ENCODE peak calls at places on chromosomes 16 and 17, in seven cellular contexts. F is T-cell, P is tibial artery, K is SK-N-DZ, B is WTC11, W is mesenteric fat pad, C is uterus. Z is an unnamed sample.

GRCh38 chr17:1188812-1189211 is 9.0 kb upstream of the ABR start:
- DNase-seq in F (no peak), P (peak; percentile 100), K (no peak), B (no peak), W (peak; percentile 92), C (peak; percentile 91), Z (no peak)

GRCh38 chr17:80504671-80505413 is 28.4 kb upstream of the NPTX1 start:
- DNase-seq in F (no peak), P (no peak), K (no peak), B (no peak), W (no peak), C (no peak), Z (no peak)

GRCh38 chr16:12565423-12565822 is 238.3 kb downstream of the CPPED1 start:
- DNase-seq in F (no peak), P (no peak), K (no peak), B (no peak), W (no peak), C (no peak), Z (no peak)

GRCh38 chr17:30323895-30324319 is 9.9 kb downstream of the TMIGD1 start:
- DNase-seq in F (peak; percentile 31), P (peak; percentile 53), K (no peak), B (no peak), W (no peak), C (no peak), Z (no peak)

GRCh38 chr16:9302102-9302501 is 210.7 kb downstream of the HAPSTR1 start:
- DNase-seq in F (no peak), P (no peak), K (no peak), B (no peak), W (no peak), C (no peak), Z (no peak)

GRCh38 chr17:60495260-60495659 is 30.8 kb downstream of the APPBP2 start:
- DNase-seq in F (no peak), P (no peak), K (no peak), B (no peak), W (no peak), C (no peak), Z (no peak)

GRCh38 chr16:24164402-24164801 is 91.7 kb upstream of the CACNG3 start:
- DNase-seq in F (no peak), P (no peak), K (no peak), B (no peak), W (no peak), C (no peak), Z (no peak)

GRCh38 chr16:88569985-88570690 is at the start of gene ZC3H18:
- DNase-seq in F (peak; percentile 95), P (peak; percentile 92), K (peak; percentile 93), B (peak; percentile 93), W (peak; percentile 99), C (peak; percentile 98), Z (peak; percentile 62)

GRCh38 chr17:30290077-30290476 is 1.7 kb downstream of the BLMH start:
- DNase-seq in F (no peak), P (no peak), K (no peak), B (no peak), W (no peak), C (no peak), Z (no peak)

GRCh38 chr17:76783146-76783545 is 45.2 kb downstream of the MFSD11 start:
- DNase-seq in F (no peak), P (no peak), K (no peak), B (no peak), W (no peak), C (no peak), Z (no peak)

GRCh38 chr17:5785867-5786509 is 201.7 kb upstream of the NLRP1 start:
- DNase-seq in F (no peak), P (no peak), K (no peak), B (no peak), W (peak; percentile 76), C (no peak), Z (no peak)

GRCh38 chr16:63289834-63290460 is 1253.7 kb upstream of the CDH8 start:
- DNase-seq in F (no peak), P (peak; percentile 20), K (peak; percentile 70), B (peak; percentile 69), W (no peak), C (no peak), Z (no peak)

GRCh38 chr16:75486014-75486404 is 9.2 kb downstream of the CHST6 start:
- DNase-seq in F (no peak), P (no peak), K (no peak), B (no peak), W (no peak), C (no peak), Z (no peak)

GRCh38 chr17:48915459-48916282 is 7.5 kb downstream of the UBE2Z start:
- DNase-seq in F (no peak), P (peak; percentile 25), K (no peak), B (no peak), W (no peak), C (no peak), Z (no peak)

GRCh38 chr17:64780096-64781012 is 118.2 kb upstream of the SMURF2 start:
- DNase-seq in F (peak; percentile 69), P (no peak), K (no peak), B (peak; percentile 87), W (peak; percentile 89), C (peak; percentile 24), Z (no peak)

GRCh38 chr16:72637306-72637705 is 410.6 kb downstream of the ZFHX3 start:
- DNase-seq in F (no peak), P (no peak), K (no peak), B (no peak), W (no peak), C (no peak), Z (no peak)

GRCh38 chr16:2095315-2095853 is 40.3 kb downstream of the PKD1 start:
- DNase-seq in F (no peak), P (no peak), K (no peak), B (no peak), W (no peak), C (no peak), Z (no peak)

GRCh38 chr17:19720631-19721426 is 4.4 kb upstream of the SLC47A2 start:
- DNase-seq in F (no peak), P (no peak), K (no peak), B (no peak), W (no peak), C (no peak), Z (no peak)

GRCh38 chr17:78852709-78853111 is 12.1 kb upstream of the USP36 start:
- DNase-seq in F (no peak), P (no peak), K (no peak), B (peak; percentile 52), W (no peak), C (no peak), Z (no peak)

GRCh38 chr17:63686138-63686685 is 13.7 kb downstream of the LIMD2 start:
- DNase-seq in F (no peak), P (no peak), K (no peak), B (no peak), W (no peak), C (no peak), Z (no peak)

GRCh38 chr16:49952386-49952785 is 72.6 kb upstream of the CNEP1R1 start:
- DNase-seq in F (no peak), P (no peak), K (no peak), B (no peak), W (no peak), C (no peak), Z (no peak)

GRCh38 chr17:17523001-17523713 is 27.0 kb upstream of the RASD1 start:
- DNase-seq in F (no peak), P (no peak), K (no peak), B (peak; percentile 36), W (no peak), C (no peak), Z (no peak)

GRCh38 chr17:64747938-64748540 is 85.9 kb upstream of the SMURF2 start:
- DNase-seq in F (no peak), P (no peak), K (no peak), B (no peak), W (no peak), C (no peak), Z (no peak)

GRCh38 chr17:29089601-29090044 is 46.7 kb downstream of the PIPOX start:
- DNase-seq in F (no peak), P (no peak), K (peak; percentile 49), B (no peak), W (no peak), C (no peak), Z (no peak)

GRCh38 chr16:52050418-52050817 is 496.5 kb downstream of the TOX3 start:
- DNase-seq in F (no peak), P (no peak), K (no peak), B (no peak), W (no peak), C (no peak), Z (no peak)

GRCh38 chr17:80242505-80242904 is 18.1 kb upstream of the RNF213 start:
- DNase-seq in F (no peak), P (no peak), K (no peak), B (no peak), W (no peak), C (no peak), Z (no peak)

GRCh38 chr16:3256876-3257465 is 538 bp upstream of the MEFV start:
- DNase-seq in F (no peak), P (no peak), K (no peak), B (no peak), W (peak; percentile 67), C (no peak), Z (no peak)

GRCh38 chr17:41972571-41973411 is 6.2 kb downstream of the CNP start:
- DNase-seq in F (no peak), P (no peak), K (peak; percentile 85), B (no peak), W (no peak), C (no peak), Z (no peak)

Z was measured in D721Med.